ENCODE peak calls at places on chromosomes 12 and 14, in seven cellular contexts. I is PC-3; D is CD8-positive, alpha-beta memory T cell; T is GM23248; Q is osteoblast; O is fibroblast of lung; L is CD4-positive, CD25-positive, alpha-beta regulatory T cell. S is an unnamed sample.
A peak's percentile ranks its signal among the peaks of the same experiment; 100 is the strongest.

GRCh38 chr12:30965613-30965985 is 39.1 kb downstream of the TSPAN11 start:
- DNase-seq in Q (no peak), O (no peak), I (peak; percentile 45), T (no peak), D (no peak), L (no peak), S (no peak)

GRCh38 chr12:31558521-31558920 is 32.4 kb downstream of the DENND5B start:
- DNase-seq in I (peak; percentile 36), T (peak; percentile 73), D (no peak), L (no peak), Q (peak; percentile 64), O (peak; percentile 80), S (no peak)

GRCh38 chr14:104749111-104749649 is 3.8 kb upstream of the SIVA1 start:
- DNase-seq in Q (peak; percentile 94), L (no peak), T (peak; percentile 82), D (no peak), I (peak; percentile 70), O (peak; percentile 25), S (no peak)

GRCh38 chr14:53549956-53550355 is 396.8 kb upstream of the DDHD1 start:
- DNase-seq in I (no peak), T (no peak), L (no peak), D (no peak), O (no peak), Q (no peak), S (no peak)

GRCh38 chr14:99707921-99708320 is 23.8 kb downstream of the CYP46A1 start:
- DNase-seq in D (no peak), Q (no peak), L (no peak), O (no peak), I (no peak), T (no peak), S (no peak)

GRCh38 chr12:12606793-12607589 is 4.7 kb upstream of the CREBL2 start:
- DNase-seq in Q (no peak), L (no peak), T (peak; percentile 65), O (peak; percentile 92), I (peak; percentile 77), D (no peak), S (no peak)

GRCh38 chr12:79057540-79057939 is 193.0 kb downstream of the SYT1 start:
- DNase-seq in D (no peak), I (no peak), Q (no peak), L (no peak), O (no peak), T (no peak), S (no peak)

GRCh38 chr14:55938249-55938791 is 179.9 kb upstream of the PELI2 start:
- DNase-seq in T (peak; percentile 64), I (peak; percentile 56), O (peak; percentile 58), L (no peak), Q (peak; percentile 58), D (no peak), S (no peak)

GRCh38 chr12:48750215-48750614 is 33.7 kb upstream of the CCNT1 start:
- DNase-seq in I (peak; percentile 10), Q (no peak), L (no peak), D (no peak), T (peak; percentile 42), O (peak; percentile 7), S (no peak)

GRCh38 chr12:29867823-29868222 is 84.1 kb upstream of the TMTC1 start:
- DNase-seq in O (no peak), I (no peak), Q (no peak), L (no peak), T (no peak), D (no peak), S (no peak)

GRCh38 chr14:53048631-53049030 is 97.8 kb upstream of the FERMT2 start:
- DNase-seq in D (no peak), T (peak; percentile 66), O (peak; percentile 5), I (no peak), Q (no peak), L (no peak), S (no peak)

DNA sequence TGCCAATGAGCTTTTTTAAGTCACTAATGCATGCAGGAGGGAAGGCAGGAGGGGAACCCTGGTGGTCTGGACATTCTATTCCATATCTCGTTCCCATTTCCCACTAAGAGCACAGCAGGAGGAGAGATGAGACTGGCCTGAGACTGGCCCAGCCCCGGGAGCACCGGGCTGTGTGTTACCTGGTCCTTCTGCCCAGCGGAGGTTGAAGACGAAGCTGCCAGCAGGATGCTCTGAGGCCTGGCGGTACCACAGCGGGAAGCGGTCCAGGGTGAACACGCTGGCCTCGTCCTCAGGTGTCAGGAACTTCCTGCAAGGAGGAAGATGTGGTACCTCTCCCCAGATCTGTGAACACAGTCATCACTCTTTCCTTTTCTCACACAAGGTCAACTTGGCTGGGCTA is 23.9 kb downstream of the LRTM2 start:
- DNase-seq in I (no peak), T (no peak), Q (peak; percentile 0), D (no peak), L (no peak), O (no peak), S (peak; percentile 38)
- H3K4me1 ChIP-seq in I (peaks cover 4% of the 10 kb centered on the region), T (no peaks in the 10 kb centered on the region), Q (no peaks in the 10 kb centered on the region), D (no peaks in the 10 kb centered on the region), L (no peaks in the 10 kb centered on the region), O (no peaks in the 10 kb centered on the region), S (no peaks in the 10 kb centered on the region)

DNA sequence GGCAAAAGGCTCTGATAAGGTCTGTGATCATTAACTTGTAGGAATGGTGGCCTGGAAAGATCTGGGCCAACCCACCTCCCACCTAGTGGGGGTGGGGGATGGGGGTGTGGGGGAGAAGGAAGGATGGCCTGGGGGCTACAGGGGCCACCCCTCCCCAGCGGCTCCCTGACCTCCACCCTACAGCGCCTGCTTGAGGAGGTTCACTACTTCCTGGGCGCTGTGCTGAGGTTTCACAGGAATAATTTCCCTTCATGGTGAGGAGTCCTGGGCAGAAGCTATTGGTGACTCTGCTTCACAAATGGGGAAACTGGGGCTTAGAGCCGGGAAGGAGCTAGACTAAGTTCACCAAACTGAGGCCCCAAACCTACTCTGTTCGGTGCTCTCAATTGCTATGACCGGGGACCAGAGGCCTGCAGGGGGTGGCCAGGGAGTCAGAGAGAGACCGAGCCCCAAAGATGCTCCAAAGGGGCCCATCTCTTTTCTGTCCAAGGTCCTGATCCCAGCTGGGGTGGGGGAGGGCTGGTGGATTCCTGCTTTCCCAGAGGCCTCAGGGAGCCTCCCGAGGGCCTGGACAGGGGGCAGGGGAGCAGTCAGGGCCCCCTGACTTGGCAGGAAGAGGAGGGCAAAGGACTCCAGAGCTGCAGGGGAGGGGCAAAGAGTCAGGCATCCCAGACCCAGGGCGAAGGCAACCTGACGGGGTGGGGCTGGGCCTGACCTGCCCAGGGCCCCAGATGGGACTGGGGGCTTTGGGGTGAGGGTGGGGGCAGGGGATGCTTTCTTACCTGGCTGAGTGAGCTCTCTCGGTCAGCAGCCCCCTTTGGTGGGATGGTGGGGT is 1.7 kb downstream of the HNF1A start:
- DNase-seq in T (no peak), O (no peak), L (no peak), I (no peak), D (no peak), Q (no peak), S (no peak)
- H3K27ac ChIP-seq in T (no peak overlapping the region), O (no peak overlapping the region), L (no peak overlapping the region), I (no peak overlapping the region), D (no peak overlapping the region), Q (no peak overlapping the region), S (no peak overlapping the region)

DNA sequence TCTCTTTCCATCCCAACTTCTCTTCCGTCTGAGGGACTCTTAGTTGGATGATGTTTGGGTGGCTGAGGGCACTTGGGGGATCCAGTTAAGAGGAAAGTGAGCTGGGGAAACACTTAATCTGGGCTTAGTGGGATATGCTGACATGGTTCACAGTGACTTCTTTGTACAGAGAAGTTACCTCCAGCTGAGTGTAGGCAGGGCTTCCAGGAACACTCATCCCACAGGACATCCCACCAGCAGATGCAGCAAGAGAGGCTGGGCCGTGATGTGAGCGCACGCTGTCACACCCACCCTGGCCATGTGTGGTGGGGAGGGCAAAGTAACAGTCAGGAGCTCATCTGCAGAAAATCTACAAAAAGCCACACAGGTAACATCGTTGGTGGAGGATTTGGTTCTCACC is 832 bp upstream of the CACNA2D4 start:
- DNase-seq in D (no peak), I (no peak), L (no peak), O (no peak), Q (peak; percentile 83), T (no peak), S (no peak)
- H3K4me1 ChIP-seq in D (peaks cover 25% of the 10 kb centered on the region), I (no peaks in the 10 kb centered on the region), L (peaks cover 20% of the 10 kb centered on the region), O (no peaks in the 10 kb centered on the region), Q (no peaks in the 10 kb centered on the region), T (no peaks in the 10 kb centered on the region), S (no peaks in the 10 kb centered on the region)

GRCh38 chr14:68683326-68683725 is 109.5 kb downstream of the ZFP36L1 start:
- DNase-seq in L (no peak), O (peak; percentile 83), D (no peak), I (peak; percentile 21), T (peak; percentile 85), Q (peak; percentile 66), S (peak; percentile 36)

GRCh38 chr14:68680541-68681051 is 112.3 kb downstream of the ZFP36L1 start:
- DNase-seq in L (no peak), T (peak; percentile 51), Q (no peak), O (peak; percentile 68), I (no peak), D (no peak), S (peak; percentile 34)

GRCh38 chr14:68684466-68685418 is 108.1 kb downstream of the ZFP36L1 start:
- DNase-seq in O (peak; percentile 58), L (no peak), D (no peak), I (no peak), Q (peak; percentile 43), T (peak; percentile 34), S (peak; percentile 34)

GRCh38 chr14:68681256-68681655 is 111.6 kb downstream of the ZFP36L1 start:
- DNase-seq in Q (no peak), D (no peak), T (no peak), L (no peak), I (no peak), O (no peak), S (no peak)

GRCh38 chr14:68682166-68683103 is 110.4 kb downstream of the ZFP36L1 start:
- DNase-seq in Q (peak; percentile 90), T (peak; percentile 96), L (no peak), D (no peak), I (peak; percentile 95), O (peak; percentile 97), S (peak; percentile 46)
- H3K27ac ChIP-seq in Q (peak overlapping the region; percentile 86), T (peak overlapping the region; percentile 96), L (peak overlapping the region; percentile 93), D (no peak overlapping the region), I (peak overlapping the region; percentile 96), O (peak overlapping the region; percentile 66), S (peak overlapping the region; percentile 78)

DNA sequence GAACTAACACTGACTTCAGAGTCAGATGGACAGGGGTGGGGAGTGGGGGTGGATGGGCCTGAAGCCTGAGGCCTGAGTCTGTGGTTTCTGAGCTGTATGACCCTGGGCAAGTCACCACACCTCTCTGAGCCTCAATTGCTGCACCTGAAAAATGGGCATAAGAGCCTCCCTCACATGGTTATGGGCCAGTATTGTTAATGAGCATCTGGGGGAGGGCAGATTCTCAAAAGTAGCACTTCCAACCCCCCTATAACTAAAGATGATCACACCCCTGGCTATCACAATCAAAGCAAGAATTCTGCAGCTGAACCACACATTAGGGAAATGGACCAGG is 168.6 kb downstream of the RBM19 start:
- DNase-seq in T (no peak), Q (no peak), D (no peak), L (no peak), O (no peak), I (no peak), S (no peak)
- H3K4me1 ChIP-seq in T (no peaks in the 10 kb centered on the region), Q (no peaks in the 10 kb centered on the region), D (no peaks in the 10 kb centered on the region), L (no peaks in the 10 kb centered on the region), O (no peaks in the 10 kb centered on the region), I (peaks cover 6% of the 10 kb centered on the region), S (no peaks in the 10 kb centered on the region)

S was measured in upper lobe of right lung.